ENCODE peak calls at places on chromosomes 11 and 22, in six cellular contexts. Z, X, W, D, B and V are unnamed samples.

GRCh38 chr11:29258411-29258810 is 758.4 kb downstream of the KCNA4 start:
- DNase-seq in Z (no peak), X (no peak), W (no peak), D (no peak), B (no peak), V (no peak)

GRCh38 chr11:635945-636510 is 1.0 kb upstream of the DRD4 start:
- DNase-seq in Z (no peak), X (no peak), W (no peak), D (no peak), B (no peak), V (no peak)

GRCh38 chr11:1104411-1105182 is 29.9 kb downstream of the MUC2 start:
- DNase-seq in Z (no peak), X (no peak), W (no peak), D (no peak), B (no peak), V (no peak)

GRCh38 chr11:78926633-78927347 is 352.1 kb upstream of the NARS2 start:
- DNase-seq in Z (no peak), X (no peak), W (no peak), D (no peak), B (no peak), V (no peak)

GRCh38 chr22:38788846-38789245 is 5.1 kb downstream of the DNAL4 start:
- DNase-seq in Z (no peak), X (no peak), W (no peak), D (no peak), B (no peak), V (no peak)

GRCh38 chr11:60251485-60252207 is 8.7 kb upstream of the MS4A4E start:
- DNase-seq in Z (no peak), X (no peak), W (no peak), D (peak), B (no peak), V (no peak)

GRCh38 chr11:69727266-69727665 is 23.4 kb upstream of the FGF19 start:
- DNase-seq in Z (no peak), X (no peak), W (no peak), D (no peak), B (no peak), V (no peak)

GRCh38 chr22:34914871-34915270 is 151.1 kb upstream of the ISX start:
- DNase-seq in Z (no peak), X (no peak), W (no peak), D (no peak), B (no peak), V (no peak)

GRCh38 chr11:1671658-1672057 is 25.3 kb upstream of the KRTAP5-6 start:
- DNase-seq in Z (no peak), X (peak), W (no peak), D (no peak), B (no peak), V (peak)

GRCh38 chr11:10490398-10491232 is 35.6 kb downstream of the AMPD3 start:
- DNase-seq in Z (no peak), X (peak), W (no peak), D (no peak), B (peak), V (peak)

GRCh38 chr22:39246217-39246616 is 1.4 kb upstream of the PDGFB start:
- DNase-seq in Z (no peak), X (no peak), W (no peak), D (no peak), B (no peak), V (no peak)